ENCODE peak calls at places on chromosomes 11 and 22, in six cellular contexts. F is natural killer cell treated with Interleukin-12 subunit alpha and Interleukin-12 subunit beta and Interleukin-15 and Interleukin-18, amount 100 ng/mL, for 72 hours; O is amniotic stem cell; L is stimulated activated CD8-positive, alpha-beta memory T cell treated with anti-CD3 and anti-CD28 coated beads, Interleukin-4, amount 100 ng/mL, for 48 hours; D is skeletal muscle cell; M is HAP-1. G is an unnamed sample.

GRCh38 chr11:125079151-125079877 is 16.2 kb downstream of the SLC37A2 start:
- DNase-seq in L (no peak), M (no peak), F (no peak), O (no peak), D (no peak), G (no peak)

GRCh38 chr11:14318581-14318981 is 40.4 kb downstream of the RRAS2 start:
- DNase-seq in F (no peak), M (no peak), L (no peak), O (no peak), D (no peak), G (no peak)

GRCh38 chr22:42001127-42001526 is 2.5 kb downstream of the WBP2NL start:
- DNase-seq in F (no peak), M (no peak), D (no peak), L (no peak), O (no peak), G (no peak)

GRCh38 chr22:50090141-50090714 is 422 bp downstream of the MOV10L1 start:
- DNase-seq in L (no peak), O (no peak), M (no peak), D (no peak), F (peak), G (no peak)

GRCh38 chr11:32891657-32892354 is 805 bp upstream of the QSER1 start:
- DNase-seq in D (no peak), O (no peak), F (no peak), M (peak), L (no peak), G (no peak)

GRCh38 chr22:37260396-37260795 is 16.3 kb upstream of the RAC2 start:
- DNase-seq in O (no peak), F (no peak), D (no peak), L (no peak), M (no peak), G (no peak)

GRCh38 chr22:50548913-50549790 is 3.5 kb downstream of the KLHDC7B start:
- DNase-seq in L (no peak), O (no peak), M (no peak), D (no peak), F (no peak), G (peak)

GRCh38 chr22:46551996-46552395 is 14.6 kb upstream of the CELSR1 start:
- DNase-seq in F (no peak), O (no peak), M (no peak), L (no peak), D (no peak), G (no peak)

GRCh38 chr11:61477734-61478148 is 30.8 kb upstream of the LRRC10B start:
- DNase-seq in O (no peak), F (no peak), M (no peak), L (peak), D (no peak), G (peak)

GRCh38 chr11:3368199-3368598 is 10.7 kb downstream of the ZNF195 start:
- DNase-seq in M (no peak), L (no peak), D (no peak), F (no peak), O (no peak), G (no peak)

GRCh38 chr22:20241579-20242392 is 26.3 kb downstream of the RTN4R start:
- DNase-seq in F (no peak), O (no peak), D (no peak), L (no peak), M (no peak), G (no peak)

GRCh38 chr22:39543095-39543494 is 10.5 kb upstream of the RPS19BP1 start:
- DNase-seq in L (peak), F (no peak), M (no peak), D (no peak), O (no peak), G (no peak)

GRCh38 chr22:29031236-29031982 is 30.2 kb downstream of the C22orf31 start:
- DNase-seq in F (peak), O (peak), M (no peak), L (peak), D (peak), G (peak)

GRCh38 chr11:86818466-86819282 is 18.3 kb downstream of the PRSS23 start:
- DNase-seq in M (peak), O (peak), D (no peak), F (no peak), L (no peak), G (no peak)

GRCh38 chr11:126930100-126930841 is 70.3 kb downstream of the KIRREL3 start:
- DNase-seq in F (no peak), M (no peak), L (no peak), D (no peak), O (no peak), G (no peak)

GRCh38 chr11:35126000-35126878 is 12.7 kb upstream of the CD44 start:
- DNase-seq in F (peak), O (no peak), M (no peak), L (no peak), D (no peak), G (no peak)

GRCh38 chr22:35517769-35518530 is 22.7 kb upstream of the RASD2 start:
- DNase-seq in D (no peak), O (no peak), M (no peak), L (no peak), F (no peak), G (no peak)

GRCh38 chr22:30763815-30764686 is 69.4 kb downstream of the OSBP2 start:
- DNase-seq in M (peak), L (peak), D (peak), F (no peak), O (peak), G (peak)

GRCh38 chr22:30878516-30879365 is 89.8 kb downstream of the MORC2 start:
- DNase-seq in F (peak), O (no peak), M (no peak), L (no peak), D (no peak), G (no peak)

GRCh38 chr22:39414886-39415285 is 15.3 kb downstream of the TAB1 start:
- DNase-seq in O (no peak), M (no peak), F (no peak), D (no peak), L (no peak), G (no peak)

GRCh38 chr11:54558919-54559318 is 44.9 kb downstream of the OR4C46 start:
- DNase-seq in O (no peak), D (no peak), M (no peak), L (no peak), F (no peak), G (no peak)